ENCODE peak calls at places on chromosomes 5 and 9, in nine cellular contexts. One of them, this sample, is unnamed.

GRCh38 chr9:16367605-16368424 is 502.7 kb downstream of the BNC2 start:
- DNase-seq in NCI-H524: no peak
- DNase-seq in naive B cell: no peak
- DNase-seq in NCI-H460: no peak
- DNase-seq in HCT116: no peak
- DNase-seq in CD4-positive, alpha-beta T cell: no peak
- DNase-seq in mesenchymal stem cell: peak; percentile 35
- DNase-seq in nucleus accumbens: no peak
- DNase-seq in NCI-H1092: no peak
- DNase-seq in this sample: no peak

GRCh38 chr5:158543539-158544387 is 556.0 kb downstream of the EBF1 start:
- DNase-seq in mesenchymal stem cell: peak; percentile 29
- DNase-seq in NCI-H524: no peak
- DNase-seq in NCI-H1092: no peak
- DNase-seq in CD4-positive, alpha-beta T cell: no peak
- DNase-seq in HCT116: no peak
- DNase-seq in nucleus accumbens: no peak
- DNase-seq in naive B cell: no peak
- DNase-seq in NCI-H460: no peak
- DNase-seq in this sample: no peak

GRCh38 chr5:93572773-93573626 is 8.0 kb downstream of the NR2F1-AS1 start:
- DNase-seq in NCI-H1092: no peak
- DNase-seq in NCI-H460: no peak
- DNase-seq in CD4-positive, alpha-beta T cell: no peak
- DNase-seq in HCT116: no peak
- DNase-seq in NCI-H524: peak; percentile 56
- DNase-seq in naive B cell: no peak
- DNase-seq in nucleus accumbens: no peak
- DNase-seq in mesenchymal stem cell: peak; percentile 75
- DNase-seq in this sample: no peak

GRCh38 chr9:11312976-11313375 is 700.2 kb upstream of the PTPRD start:
- DNase-seq in NCI-H460: no peak
- DNase-seq in mesenchymal stem cell: peak; percentile 69
- DNase-seq in CD4-positive, alpha-beta T cell: no peak
- DNase-seq in NCI-H524: no peak
- DNase-seq in naive B cell: no peak
- DNase-seq in HCT116: no peak
- DNase-seq in NCI-H1092: no peak
- DNase-seq in nucleus accumbens: no peak
- DNase-seq in this sample: no peak

GRCh38 chr9:80554856-80555255 is 983.1 kb downstream of the TLE4 start:
- DNase-seq in NCI-H1092: no peak
- DNase-seq in naive B cell: no peak
- DNase-seq in nucleus accumbens: no peak
- DNase-seq in HCT116: no peak
- DNase-seq in mesenchymal stem cell: no peak
- DNase-seq in NCI-H460: no peak
- DNase-seq in CD4-positive, alpha-beta T cell: no peak
- DNase-seq in NCI-H524: no peak
- DNase-seq in this sample: no peak

GRCh38 chr5:42321800-42322199 is 101.4 kb upstream of the GHR start:
- DNase-seq in mesenchymal stem cell: no peak
- DNase-seq in naive B cell: no peak
- DNase-seq in NCI-H460: no peak
- DNase-seq in CD4-positive, alpha-beta T cell: no peak
- DNase-seq in NCI-H524: no peak
- DNase-seq in HCT116: no peak
- DNase-seq in NCI-H1092: no peak
- DNase-seq in nucleus accumbens: no peak
- DNase-seq in this sample: no peak

GRCh38 chr5:1113332-1113690 is 1.4 kb upstream of the SLC12A7 start:
- DNase-seq in NCI-H460: no peak
- DNase-seq in nucleus accumbens: no peak
- DNase-seq in mesenchymal stem cell: no peak
- DNase-seq in HCT116: no peak
- DNase-seq in naive B cell: no peak
- DNase-seq in CD4-positive, alpha-beta T cell: no peak
- DNase-seq in NCI-H524: no peak
- DNase-seq in NCI-H1092: no peak
- DNase-seq in this sample: no peak

GRCh38 chr5:10246761-10247160 is 2.9 kb downstream of the ATPSCKMT start:
- DNase-seq in NCI-H524: no peak
- DNase-seq in nucleus accumbens: no peak
- DNase-seq in NCI-H460: no peak
- DNase-seq in mesenchymal stem cell: no peak
- DNase-seq in NCI-H1092: no peak
- DNase-seq in naive B cell: no peak
- DNase-seq in HCT116: no peak
- DNase-seq in CD4-positive, alpha-beta T cell: no peak
- DNase-seq in this sample: no peak

GRCh38 chr9:133090752-133091325 is 29.1 kb downstream of the CEL start:
- DNase-seq in CD4-positive, alpha-beta T cell: no peak
- DNase-seq in NCI-H524: no peak
- DNase-seq in NCI-H460: no peak
- DNase-seq in NCI-H1092: no peak
- DNase-seq in nucleus accumbens: no peak
- DNase-seq in HCT116: no peak
- DNase-seq in naive B cell: no peak
- DNase-seq in mesenchymal stem cell: no peak
- DNase-seq in this sample: no peak

GRCh38 chr9:114282507-114282906 is 40.4 kb upstream of the ORM1 start:
- DNase-seq in nucleus accumbens: no peak
- DNase-seq in HCT116: no peak
- DNase-seq in CD4-positive, alpha-beta T cell: no peak
- DNase-seq in NCI-H524: no peak
- DNase-seq in NCI-H460: no peak
- DNase-seq in NCI-H1092: no peak
- DNase-seq in naive B cell: no peak
- DNase-seq in mesenchymal stem cell: no peak
- DNase-seq in this sample: no peak

GRCh38 chr5:157864067-157864466 is 5.1 kb upstream of the CLINT1 start:
- DNase-seq in NCI-H524: no peak
- DNase-seq in mesenchymal stem cell: no peak
- DNase-seq in NCI-H1092: no peak
- DNase-seq in naive B cell: no peak
- DNase-seq in nucleus accumbens: no peak
- DNase-seq in CD4-positive, alpha-beta T cell: no peak
- DNase-seq in HCT116: no peak
- DNase-seq in NCI-H460: no peak
- DNase-seq in this sample: no peak

GRCh38 chr5:8749556-8749955 is 796.3 kb downstream of the SEMA5A start:
- DNase-seq in nucleus accumbens: no peak
- DNase-seq in NCI-H460: no peak
- DNase-seq in NCI-H1092: no peak
- DNase-seq in NCI-H524: no peak
- DNase-seq in HCT116: no peak
- DNase-seq in CD4-positive, alpha-beta T cell: no peak
- DNase-seq in mesenchymal stem cell: no peak
- DNase-seq in naive B cell: no peak
- DNase-seq in this sample: no peak

GRCh38 chr5:179254638-179255271 is 90.5 kb downstream of the ADAMTS2 start:
- DNase-seq in HCT116: no peak
- DNase-seq in CD4-positive, alpha-beta T cell: no peak
- DNase-seq in mesenchymal stem cell: no peak
- DNase-seq in NCI-H460: no peak
- DNase-seq in NCI-H524: no peak
- DNase-seq in NCI-H1092: no peak
- DNase-seq in naive B cell: no peak
- DNase-seq in nucleus accumbens: no peak
- DNase-seq in this sample: no peak

GRCh38 chr5:55172937-55173695 is at the start of gene CDC20B:
- DNase-seq in NCI-H524: peak; percentile 56
- DNase-seq in NCI-H460: peak; percentile 67
- DNase-seq in CD4-positive, alpha-beta T cell: peak; percentile 11
- DNase-seq in mesenchymal stem cell: peak; percentile 85
- DNase-seq in HCT116: no peak
- DNase-seq in NCI-H1092: peak; percentile 44
- DNase-seq in naive B cell: peak; percentile 84
- DNase-seq in nucleus accumbens: no peak
- DNase-seq in this sample: peak; percentile 24

GRCh38 chr9:121463026-121463827 is 36.4 kb downstream of the GGTA1 start:
- DNase-seq in nucleus accumbens: no peak
- DNase-seq in mesenchymal stem cell: no peak
- DNase-seq in NCI-H1092: no peak
- DNase-seq in naive B cell: peak; percentile 17
- DNase-seq in NCI-H460: peak; percentile 11
- DNase-seq in NCI-H524: no peak
- DNase-seq in HCT116: peak; percentile 6
- DNase-seq in CD4-positive, alpha-beta T cell: no peak
- DNase-seq in this sample: no peak

GRCh38 chr9:31272456-31273295 is 1111.8 kb upstream of the ACO1 start:
- DNase-seq in CD4-positive, alpha-beta T cell: no peak
- DNase-seq in NCI-H1092: no peak
- DNase-seq in mesenchymal stem cell: no peak
- DNase-seq in naive B cell: no peak
- DNase-seq in nucleus accumbens: no peak
- DNase-seq in HCT116: peak; percentile 63
- DNase-seq in NCI-H460: no peak
- DNase-seq in NCI-H524: no peak
- DNase-seq in this sample: no peak

GRCh38 chr9:131642496-131643083 is 97.3 kb downstream of the PRRT1B start:
- DNase-seq in CD4-positive, alpha-beta T cell: no peak
- DNase-seq in NCI-H524: no peak
- DNase-seq in naive B cell: no peak
- DNase-seq in NCI-H1092: no peak
- DNase-seq in nucleus accumbens: no peak
- DNase-seq in NCI-H460: no peak
- DNase-seq in HCT116: no peak
- DNase-seq in mesenchymal stem cell: no peak
- DNase-seq in this sample: no peak

GRCh38 chr5:136729901-136730355 is 364.6 kb upstream of the TRPC7 start:
- DNase-seq in NCI-H1092: no peak
- DNase-seq in CD4-positive, alpha-beta T cell: no peak
- DNase-seq in naive B cell: no peak
- DNase-seq in HCT116: peak; percentile 34
- DNase-seq in mesenchymal stem cell: peak; percentile 89
- DNase-seq in NCI-H460: no peak
- DNase-seq in NCI-H524: no peak
- DNase-seq in nucleus accumbens: no peak
- DNase-seq in this sample: peak; percentile 46

GRCh38 chr5:138000102-138000723 is 32.7 kb downstream of the FAM13B start:
- DNase-seq in nucleus accumbens: no peak
- DNase-seq in HCT116: peak; percentile 35
- DNase-seq in mesenchymal stem cell: peak; percentile 81
- DNase-seq in naive B cell: no peak
- DNase-seq in CD4-positive, alpha-beta T cell: no peak
- DNase-seq in NCI-H460: peak; percentile 34
- DNase-seq in NCI-H1092: no peak
- DNase-seq in NCI-H524: no peak
- DNase-seq in this sample: no peak

GRCh38 chr5:14675309-14675708 is 10.8 kb downstream of the OTULIN start:
- DNase-seq in CD4-positive, alpha-beta T cell: no peak
- DNase-seq in nucleus accumbens: no peak
- DNase-seq in mesenchymal stem cell: no peak
- DNase-seq in NCI-H1092: no peak
- DNase-seq in NCI-H524: no peak
- DNase-seq in HCT116: no peak
- DNase-seq in NCI-H460: no peak
- DNase-seq in naive B cell: no peak
- DNase-seq in this sample: no peak

GRCh38 chr9:37531699-37532098 is 44.5 kb downstream of the FBXO10 start:
- DNase-seq in NCI-H524: no peak
- DNase-seq in mesenchymal stem cell: no peak
- DNase-seq in NCI-H1092: no peak
- DNase-seq in HCT116: no peak
- DNase-seq in NCI-H460: no peak
- DNase-seq in CD4-positive, alpha-beta T cell: peak; percentile 29
- DNase-seq in naive B cell: no peak
- DNase-seq in nucleus accumbens: no peak
- DNase-seq in this sample: no peak

GRCh38 chr5:150645070-150645700 is 4.7 kb downstream of the SYNPO start:
- DNase-seq in mesenchymal stem cell: peak; percentile 87
- DNase-seq in NCI-H524: peak; percentile 31
- DNase-seq in NCI-H460: peak; percentile 58
- DNase-seq in naive B cell: no peak
- DNase-seq in nucleus accumbens: no peak
- DNase-seq in NCI-H1092: peak; percentile 22
- DNase-seq in CD4-positive, alpha-beta T cell: no peak
- DNase-seq in HCT116: no peak
- DNase-seq in this sample: no peak

GRCh38 chr9:133284362-133284761 is 9.4 kb upstream of the ABO start:
- DNase-seq in mesenchymal stem cell: no peak
- DNase-seq in nucleus accumbens: no peak
- DNase-seq in NCI-H524: no peak
- DNase-seq in CD4-positive, alpha-beta T cell: no peak
- DNase-seq in HCT116: no peak
- DNase-seq in NCI-H460: no peak
- DNase-seq in naive B cell: no peak
- DNase-seq in NCI-H1092: no peak
- DNase-seq in this sample: no peak

GRCh38 chr9:99239341-99240055 is 17.4 kb downstream of the SEC61B start:
- DNase-seq in nucleus accumbens: no peak
- DNase-seq in NCI-H460: no peak
- DNase-seq in CD4-positive, alpha-beta T cell: no peak
- DNase-seq in HCT116: no peak
- DNase-seq in NCI-H524: no peak
- DNase-seq in naive B cell: no peak
- DNase-seq in NCI-H1092: no peak
- DNase-seq in mesenchymal stem cell: peak; percentile 75
- DNase-seq in this sample: no peak